ENCODE peak calls at places on chromosomes 13 and 19, in seven cellular contexts. H, Z, B, G, U, V and I are unnamed samples.

GRCh38 chr13:82878536-82878935 is 1003.7 kb downstream of the SLITRK1 start:
- DNase-seq in G (peak; percentile 25), Z (no peak), U (peak; percentile 22), B (no peak), V (no peak), H (no peak), I (no peak)

GRCh38 chr19:17847538-17848366 is at the start of gene JAK3:
- DNase-seq in G (no peak), B (no peak), H (peak; percentile 94), U (peak; percentile 62), V (peak; percentile 75), Z (no peak), I (peak; percentile 65)

GRCh38 chr13:43246382-43246781 is 223.0 kb downstream of the DNAJC15 start:
- DNase-seq in G (no peak), B (no peak), V (no peak), Z (no peak), U (no peak), H (no peak), I (no peak)

GRCh38 chr19:15417699-15418098 is 1.1 kb downstream of the AKAP8L start:
- DNase-seq in V (peak; percentile 47), G (peak; percentile 34), Z (no peak), B (no peak), H (no peak), U (no peak), I (no peak)

GRCh38 chr19:3599776-3600183 is 6.9 kb downstream of the TBXA2R start:
- DNase-seq in U (no peak), V (no peak), Z (no peak), B (no peak), H (peak; percentile 42), G (no peak), I (no peak)

GRCh38 chr13:100828226-100828625 is 153.6 kb upstream of the TMTC4 start:
- DNase-seq in B (no peak), V (no peak), G (no peak), H (peak; percentile 70), Z (no peak), U (no peak), I (no peak)

GRCh38 chr19:48487544-48487943 is 18.4 kb downstream of the CYTH2 start:
- DNase-seq in G (no peak), B (no peak), Z (no peak), V (no peak), U (no peak), H (no peak), I (no peak)

GRCh38 chr13:30408319-30409101 is 13.8 kb upstream of the UBE2L5 start:
- DNase-seq in B (peak; percentile 82), Z (peak; percentile 79), G (peak; percentile 77), V (peak; percentile 97), U (peak; percentile 89), H (peak; percentile 96), I (peak; percentile 96)

GRCh38 chr19:50204811-50205675 is 1.6 kb downstream of the MYH14 start:
- DNase-seq in U (no peak), Z (peak; percentile 96), H (peak; percentile 93), G (no peak), V (peak; percentile 97), B (no peak), I (peak; percentile 91)

GRCh38 chr13:49265822-49266221 is 18.1 kb downstream of the CDADC1 start:
- DNase-seq in Z (no peak), B (no peak), V (no peak), H (no peak), G (peak; percentile 75), U (peak; percentile 93), I (no peak)

DNA sequence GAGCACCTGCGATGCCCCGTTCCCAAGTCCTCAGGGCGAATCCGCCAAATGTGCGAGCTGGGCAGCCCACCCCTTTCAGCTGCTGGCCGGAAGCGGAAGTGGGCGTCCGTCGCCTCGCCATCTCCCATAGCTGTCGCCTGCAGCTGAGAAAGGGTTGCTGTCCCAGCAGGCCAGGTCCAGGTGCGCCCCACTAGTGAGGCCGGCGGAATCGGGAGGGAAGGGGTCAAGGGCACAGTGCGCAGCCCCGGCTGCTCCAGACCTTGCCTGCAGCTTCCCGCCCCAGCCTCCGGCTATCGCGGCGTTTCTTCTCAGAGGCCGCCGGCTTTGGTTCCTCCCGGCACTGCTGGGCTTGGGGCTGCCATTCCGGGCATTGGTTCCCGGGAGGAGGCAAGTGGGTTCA is at the start of gene ZNF177:
- DNase-seq in G (peak; percentile 31), V (no peak), B (no peak), Z (no peak), U (peak; percentile 22), H (no peak), I (no peak)
- H3K9me3 ChIP-seq in G (peaks cover 12% of the 10 kb centered on the region), V (no peaks in the 10 kb centered on the region), B (no peaks in the 10 kb centered on the region), Z (peaks cover 25% of the 10 kb centered on the region), U (no peaks in the 10 kb centered on the region), H (peaks cover 18% of the 10 kb centered on the region), I (peaks cover 97% of the 10 kb centered on the region)

GRCh38 chr19:873084-874019 is 13.9 kb downstream of the CFD start:
- DNase-seq in V (no peak), G (peak; percentile 38), U (peak; percentile 64), Z (peak; percentile 51), H (peak; percentile 62), B (peak; percentile 56), I (peak; percentile 77)
- H3K27ac ChIP-seq in V (no peak overlapping the region), G (no peak overlapping the region), U (no peak overlapping the region), Z (no peak overlapping the region), H (no peak overlapping the region), B (peak overlapping the region; percentile 62), I (no peak overlapping the region)

GRCh38 chr13:74573654-74574053 is 439.4 kb upstream of the KLF12 start:
- DNase-seq in B (no peak), Z (no peak), V (no peak), H (peak; percentile 28), U (no peak), G (no peak), I (no peak)
- TF ChIP-seq CTCF in B (no peak), Z (no peak), V (peak; percentile 14), H (peak; percentile 50), U (peak; percentile 12), G (no peak), I (no peak)

DNA sequence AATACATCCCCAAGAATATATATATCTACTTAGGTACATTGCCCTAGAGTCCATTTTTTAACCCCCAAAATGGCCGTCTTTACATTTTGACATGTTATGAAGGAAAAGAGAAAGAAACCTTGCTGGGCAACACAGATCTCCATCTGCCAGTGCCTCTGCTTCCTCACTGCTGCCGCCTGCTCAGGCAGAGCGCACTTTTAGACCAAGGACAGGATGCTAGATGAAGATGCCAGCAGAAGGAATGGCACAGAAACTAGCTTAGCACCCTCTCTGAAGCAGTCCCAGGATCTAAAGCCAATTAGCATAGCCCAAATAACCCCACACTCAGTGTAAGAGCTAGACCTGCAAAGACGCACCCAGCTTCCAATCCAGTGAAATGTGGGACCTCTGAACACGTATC is 111.9 kb downstream of the RXFP2 start:
- DNase-seq in U (no peak), V (no peak), H (no peak), B (no peak), Z (no peak), G (no peak), I (no peak)
- H3K9me3 ChIP-seq in U (no peaks in the 10 kb centered on the region), V (no peaks in the 10 kb centered on the region), H (no peaks in the 10 kb centered on the region), B (no peaks in the 10 kb centered on the region), Z (no peaks in the 10 kb centered on the region), G (no peaks in the 10 kb centered on the region), I (no peaks in the 10 kb centered on the region)

DNA sequence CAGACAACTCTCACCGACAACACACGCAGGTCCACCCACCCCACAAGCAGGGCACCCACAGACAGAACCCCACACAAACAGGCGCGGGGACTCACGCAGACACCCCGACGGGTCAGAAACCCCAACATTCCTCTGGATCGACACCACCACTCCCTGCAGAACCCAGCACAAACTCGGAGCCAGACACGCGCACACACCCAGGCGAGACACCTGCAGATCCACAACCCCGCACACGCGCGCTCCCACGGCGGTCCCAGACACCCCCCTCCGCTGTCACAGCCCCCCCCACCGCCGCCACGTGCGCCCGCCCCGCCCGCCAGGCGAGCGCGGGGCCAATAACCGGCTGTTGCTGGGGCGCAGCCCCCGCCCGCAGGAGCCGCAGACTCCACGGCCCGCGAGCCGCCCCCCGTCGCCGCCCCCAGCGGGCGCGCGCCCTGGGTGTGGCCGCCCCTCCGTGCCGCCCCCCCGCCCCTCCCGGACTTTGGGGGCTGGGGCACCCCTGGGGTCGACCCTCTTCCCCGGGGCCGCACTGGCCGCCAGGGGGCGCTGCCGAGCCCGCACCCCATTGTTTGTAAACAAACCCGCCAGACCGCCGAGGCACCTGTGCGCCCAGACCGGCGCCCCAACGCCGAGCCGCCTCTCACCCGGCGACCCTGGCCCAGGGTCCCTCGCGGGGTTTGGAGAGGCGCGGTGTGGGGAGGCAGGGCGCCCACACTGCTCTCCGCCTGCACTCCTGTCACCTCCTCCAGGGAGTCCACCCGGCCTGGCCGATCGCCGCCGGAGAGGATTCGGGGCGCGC is 678 bp downstream of the BBC3 start:
- DNase-seq in H (peak; percentile 77), G (peak; percentile 10), V (peak; percentile 85), Z (peak; percentile 78), B (no peak), U (peak; percentile 46), I (peak; percentile 84)
- H3K27ac ChIP-seq in H (peak overlapping the region; percentile 39), G (peak overlapping the region; percentile 62), V (peak overlapping the region; percentile 70), Z (peak overlapping the region; percentile 38), B (peak overlapping the region; percentile 98), U (peak overlapping the region; percentile 97), I (peak overlapping the region; percentile 89)